ENCODE peak calls at places on chromosomes 6 and 20, in five cellular contexts. F is dermis microvascular lymphatic vessel endothelial cell, A is fibroblast of the aortic adventitia, P is T-helper 9 cell, G is NT2/D1. D is an unnamed sample.

GRCh38 chr6:113908801-113909200 is 51.7 kb downstream of the MARCKS start:
- DNase-seq in F (no peak), G (no peak), A (peak), P (no peak), D (peak)

GRCh38 chr6:116190550-116190949 is 63.3 kb downstream of the TSPYL4 start:
- DNase-seq in P (no peak), F (no peak), A (peak), G (no peak), D (peak)

GRCh38 chr6:167734662-167735497 is 91.8 kb upstream of the AFDN start:
- DNase-seq in P (no peak), G (no peak), F (no peak), A (no peak), D (no peak)

GRCh38 chr6:27188885-27189418 is 58.5 kb upstream of the PRSS16 start:
- DNase-seq in A (peak), F (peak), G (no peak), P (no peak), D (peak)

GRCh38 chr6:109000289-109000688 is 94.4 kb downstream of the SESN1 start:
- DNase-seq in P (no peak), A (no peak), G (no peak), F (no peak), D (peak)

GRCh38 chr6:107539409-107539808 is 49.5 kb downstream of the SOBP start:
- DNase-seq in P (no peak), A (no peak), G (no peak), F (no peak), D (peak)

GRCh38 chr20:45970646-45971424 is 1.2 kb downstream of the ZNF335 start:
- DNase-seq in G (no peak), F (peak), P (peak), A (peak), D (peak)

GRCh38 chr20:62697468-62697912 is 11.1 kb upstream of the NTSR1 start:
- DNase-seq in P (no peak), A (no peak), F (no peak), G (no peak), D (no peak)

GRCh38 chr6:134722996-134723871 is 226.7 kb downstream of the ALDH8A1 start:
- DNase-seq in A (peak), G (no peak), F (no peak), P (no peak), D (peak)

GRCh38 chr20:39935921-39936320 is 753.1 kb downstream of the MAFB start:
- DNase-seq in G (no peak), P (no peak), A (no peak), F (no peak), D (peak)

GRCh38 chr6:143098054-143098673 is 37.5 kb downstream of the AIG1 start:
- DNase-seq in F (peak), A (no peak), P (no peak), G (no peak), D (no peak)

GRCh38 chr6:129645371-129646139 is 64.4 kb downstream of the ARHGAP18 start:
- DNase-seq in A (no peak), P (no peak), F (peak), G (no peak), D (peak)

GRCh38 chr6:10403385-10404106 is 11.3 kb downstream of the TFAP2A start:
- DNase-seq in G (no peak), P (no peak), F (no peak), A (peak), D (peak)

GRCh38 chr20:50870572-50871161 is 60.6 kb downstream of the ADNP start:
- DNase-seq in G (peak), F (no peak), P (no peak), A (no peak), D (peak)

GRCh38 chr6:131116755-131117360 is 18.4 kb upstream of the AKAP7 start:
- DNase-seq in A (peak), G (peak), P (no peak), F (peak), D (peak)

GRCh38 chr20:137668-138131 is 4.7 kb upstream of the DEFB126 start:
- DNase-seq in P (no peak), G (no peak), A (no peak), F (peak), D (peak)

GRCh38 chr6:104995989-104996617 is 39.2 kb downstream of the LIN28B start:
- DNase-seq in G (no peak), F (peak), P (no peak), A (peak), D (peak)

GRCh38 chr20:40769677-40770285 is 80.7 kb upstream of the MAFB start:
- DNase-seq in P (no peak), F (no peak), G (no peak), A (no peak), D (no peak)

GRCh38 chr6:138253731-138254130 is 35.4 kb upstream of the PBOV1 start:
- DNase-seq in G (no peak), F (no peak), A (no peak), P (no peak), D (no peak)

GRCh38 chr20:8097307-8097706 is 34.8 kb upstream of the PLCB1 start:
- DNase-seq in P (no peak), F (no peak), G (no peak), A (no peak), D (no peak)

GRCh38 chr6:3159805-3160781 is 2.7 kb upstream of the TUBB2A start:
- DNase-seq in G (no peak), A (no peak), F (peak), P (peak), D (no peak)

GRCh38 chr20:444117-444516 is 18.2 kb downstream of the TBC1D20 start:
- DNase-seq in P (no peak), G (no peak), A (no peak), F (no peak), D (no peak)

GRCh38 chr20:25083141-25083772 is 1.3 kb upstream of the VSX1 start:
- DNase-seq in F (no peak), G (no peak), P (no peak), A (no peak), D (no peak)

GRCh38 chr20:62958388-62959100 is 6.0 kb downstream of the SLC17A9 start:
- DNase-seq in P (no peak), A (no peak), G (no peak), F (no peak), D (no peak)

GRCh38 chr6:111804627-111805235 is 68.5 kb downstream of the FYN start:
- DNase-seq in G (no peak), A (peak), P (peak), F (peak), D (peak)

GRCh38 chr6:15623282-15624116 is 39.3 kb downstream of the DTNBP1 start:
- DNase-seq in G (no peak), A (peak), P (no peak), F (peak), D (peak)

GRCh38 chr20:60049601-60050000 is 91.4 kb downstream of the CDH26 start:
- DNase-seq in P (no peak), F (no peak), G (no peak), A (no peak), D (no peak)